ENCODE peak calls at places on chromosomes 6 and 20, in nine cellular contexts. One of them, this sample, is unnamed.

GRCh38 chr20:64188682-64189529 is 24.7 kb downstream of the MYT1 start:
- DNase-seq in BJ: no peak
- DNase-seq in endothelial cell: peak; percentile 35
- DNase-seq in MCF 10A: peak; percentile 21
- DNase-seq in nephron progenitor cell: no peak
- DNase-seq in Caco-2: peak; percentile 95
- DNase-seq in B cell: no peak
- DNase-seq in CD4-positive, alpha-beta T cell: no peak
- DNase-seq in heart left ventricle: no peak
- DNase-seq in this sample: no peak

GRCh38 chr6:145428656-145429173 is 306.6 kb downstream of the EPM2A start:
- DNase-seq in BJ: no peak
- DNase-seq in endothelial cell: no peak
- DNase-seq in MCF 10A: no peak
- DNase-seq in nephron progenitor cell: no peak
- DNase-seq in Caco-2: no peak
- DNase-seq in B cell: no peak
- DNase-seq in CD4-positive, alpha-beta T cell: no peak
- DNase-seq in heart left ventricle: no peak
- DNase-seq in this sample: no peak

GRCh38 chr20:51767018-51767866 is 948 bp downstream of the ATP9A start:
- DNase-seq in BJ: no peak
- DNase-seq in endothelial cell: peak; percentile 59
- DNase-seq in MCF 10A: peak; percentile 88
- DNase-seq in nephron progenitor cell: peak; percentile 77
- DNase-seq in Caco-2: peak; percentile 99
- DNase-seq in B cell: no peak
- DNase-seq in CD4-positive, alpha-beta T cell: peak; percentile 2
- DNase-seq in heart left ventricle: peak; percentile 72
- DNase-seq in this sample: peak; percentile 33

GRCh38 chr20:44716309-44717106 is 1.3 kb downstream of the CCN5 start:
- DNase-seq in BJ: no peak
- DNase-seq in endothelial cell: no peak
- DNase-seq in MCF 10A: peak; percentile 44
- DNase-seq in nephron progenitor cell: no peak
- DNase-seq in Caco-2: no peak
- DNase-seq in B cell: no peak
- DNase-seq in CD4-positive, alpha-beta T cell: no peak
- DNase-seq in heart left ventricle: no peak
- DNase-seq in this sample: no peak

GRCh38 chr6:149881066-149881766 is 16.7 kb downstream of the RAET1E start:
- DNase-seq in BJ: no peak
- DNase-seq in endothelial cell: no peak
- DNase-seq in MCF 10A: no peak
- DNase-seq in nephron progenitor cell: no peak
- DNase-seq in Caco-2: no peak
- DNase-seq in B cell: no peak
- DNase-seq in CD4-positive, alpha-beta T cell: no peak
- DNase-seq in heart left ventricle: no peak
- DNase-seq in this sample: no peak

GRCh38 chr6:134413241-134413643 is 95.3 kb upstream of the SGK1 start:
- DNase-seq in BJ: no peak
- DNase-seq in endothelial cell: no peak
- DNase-seq in MCF 10A: no peak
- DNase-seq in nephron progenitor cell: no peak
- DNase-seq in Caco-2: no peak
- DNase-seq in B cell: no peak
- DNase-seq in CD4-positive, alpha-beta T cell: no peak
- DNase-seq in heart left ventricle: no peak
- DNase-seq in this sample: no peak

GRCh38 chr6:17334265-17334664 is 53.1 kb downstream of the RBM24 start:
- DNase-seq in BJ: no peak
- DNase-seq in endothelial cell: no peak
- DNase-seq in MCF 10A: peak; percentile 33
- DNase-seq in nephron progenitor cell: no peak
- DNase-seq in Caco-2: no peak
- DNase-seq in B cell: no peak
- DNase-seq in CD4-positive, alpha-beta T cell: no peak
- DNase-seq in heart left ventricle: no peak
- DNase-seq in this sample: no peak

GRCh38 chr6:150008588-150008987 is 16.7 kb downstream of the RAET1L start:
- DNase-seq in BJ: no peak
- DNase-seq in endothelial cell: no peak
- DNase-seq in MCF 10A: peak; percentile 34
- DNase-seq in nephron progenitor cell: no peak
- DNase-seq in Caco-2: no peak
- DNase-seq in B cell: no peak
- DNase-seq in CD4-positive, alpha-beta T cell: no peak
- DNase-seq in heart left ventricle: no peak
- DNase-seq in this sample: no peak

GRCh38 chr20:59939052-59939878 is 840 bp downstream of the PPP1R3D start:
- DNase-seq in BJ: no peak
- DNase-seq in endothelial cell: peak; percentile 39
- DNase-seq in MCF 10A: no peak
- DNase-seq in nephron progenitor cell: peak; percentile 58
- DNase-seq in Caco-2: no peak
- DNase-seq in B cell: no peak
- DNase-seq in CD4-positive, alpha-beta T cell: no peak
- DNase-seq in heart left ventricle: peak; percentile 32
- DNase-seq in this sample: no peak

GRCh38 chr6:35736982-35737412 is at the start of gene ARMC12:
- DNase-seq in BJ: no peak
- DNase-seq in endothelial cell: no peak
- DNase-seq in MCF 10A: no peak
- DNase-seq in nephron progenitor cell: no peak
- DNase-seq in Caco-2: no peak
- DNase-seq in B cell: no peak
- DNase-seq in CD4-positive, alpha-beta T cell: no peak
- DNase-seq in heart left ventricle: no peak
- DNase-seq in this sample: no peak

GRCh38 chr6:35735452-35735851 is 1.4 kb upstream of the ARMC12 start:
- DNase-seq in BJ: no peak
- DNase-seq in endothelial cell: no peak
- DNase-seq in MCF 10A: no peak
- DNase-seq in nephron progenitor cell: no peak
- DNase-seq in Caco-2: no peak
- DNase-seq in B cell: no peak
- DNase-seq in CD4-positive, alpha-beta T cell: no peak
- DNase-seq in heart left ventricle: no peak
- DNase-seq in this sample: no peak

GRCh38 chr6:35739645-35740517 is 3.0 kb downstream of the ARMC12 start:
- DNase-seq in BJ: no peak
- DNase-seq in endothelial cell: no peak
- DNase-seq in MCF 10A: no peak
- DNase-seq in nephron progenitor cell: no peak
- DNase-seq in Caco-2: no peak
- DNase-seq in B cell: no peak
- DNase-seq in CD4-positive, alpha-beta T cell: no peak
- DNase-seq in heart left ventricle: no peak
- DNase-seq in this sample: no peak

GRCh38 chr6:35736293-35736894 is 438 bp upstream of the ARMC12 start:
- DNase-seq in BJ: no peak
- DNase-seq in endothelial cell: peak; percentile 78
- DNase-seq in MCF 10A: peak; percentile 82
- DNase-seq in nephron progenitor cell: peak; percentile 84
- DNase-seq in Caco-2: peak; percentile 70
- DNase-seq in B cell: peak; percentile 89
- DNase-seq in CD4-positive, alpha-beta T cell: peak; percentile 82
- DNase-seq in heart left ventricle: peak; percentile 78
- DNase-seq in this sample: peak; percentile 81

DNA sequence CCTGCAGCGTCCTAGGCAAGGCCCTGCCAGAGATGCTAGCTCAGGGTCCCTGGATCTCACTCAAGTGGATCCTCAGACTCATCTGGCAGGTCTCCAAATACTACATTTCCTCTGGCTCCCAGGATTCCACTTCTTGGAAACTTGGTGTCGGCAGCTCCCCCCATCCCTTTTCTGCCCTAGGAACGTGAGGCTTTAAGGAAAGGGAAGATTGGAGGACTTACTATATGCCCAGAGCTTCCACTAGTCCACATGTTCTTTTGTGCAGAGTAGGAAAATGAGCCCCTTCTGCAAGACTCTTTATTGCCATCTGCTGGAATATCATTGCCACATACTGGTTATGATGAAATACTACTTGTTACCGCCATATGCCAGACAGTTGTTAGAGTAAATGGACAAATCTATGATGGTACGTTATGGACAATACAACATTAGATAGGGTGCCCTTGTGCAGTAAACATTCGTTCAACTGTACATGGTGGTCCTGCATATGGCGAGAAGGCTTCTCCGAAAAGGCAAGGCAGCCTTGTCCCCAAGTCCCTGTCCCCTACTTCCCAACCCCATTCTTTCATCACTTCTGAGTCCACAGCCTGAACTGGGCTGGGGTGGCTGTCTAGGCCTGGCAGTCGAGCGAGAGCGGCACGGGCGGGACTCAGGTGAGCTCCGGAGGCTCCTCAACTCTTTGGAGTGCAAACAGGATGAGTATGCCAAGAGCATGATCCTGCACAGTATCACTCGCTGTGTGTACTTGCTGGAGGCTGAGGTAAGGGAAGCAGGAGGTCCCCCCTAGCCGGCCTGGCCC is 780 bp downstream of the ARMC12 start:
- DNase-seq in BJ: no peak
- DNase-seq in endothelial cell: no peak
- DNase-seq in MCF 10A: peak; percentile 80
- DNase-seq in nephron progenitor cell: no peak
- DNase-seq in Caco-2: no peak
- DNase-seq in B cell: no peak
- DNase-seq in CD4-positive, alpha-beta T cell: no peak
- DNase-seq in heart left ventricle: no peak
- DNase-seq in this sample: no peak
- TF ChIP-seq CTCF in BJ: peak; percentile 76
- TF ChIP-seq CTCF in endothelial cell: peak; percentile 61
- TF ChIP-seq CTCF in MCF 10A: peak; percentile 84
- TF ChIP-seq CTCF in nephron progenitor cell: peak; percentile 62
- TF ChIP-seq CTCF in Caco-2: peak; percentile 65
- TF ChIP-seq CTCF in B cell: peak; percentile 81
- TF ChIP-seq CTCF in CD4-positive, alpha-beta T cell: peak; percentile 78
- TF ChIP-seq CTCF in heart left ventricle: peak; percentile 74
- TF ChIP-seq CTCF in this sample: no peak

GRCh38 chr6:35629876-35630378 is 58.8 kb downstream of the FKBP5 start:
- DNase-seq in BJ: no peak
- DNase-seq in endothelial cell: no peak
- DNase-seq in MCF 10A: no peak
- DNase-seq in nephron progenitor cell: no peak
- DNase-seq in Caco-2: no peak
- DNase-seq in B cell: no peak
- DNase-seq in CD4-positive, alpha-beta T cell: no peak
- DNase-seq in heart left ventricle: no peak
- DNase-seq in this sample: no peak

GRCh38 chr6:35622283-35622682 is 66.4 kb downstream of the FKBP5 start:
- DNase-seq in BJ: no peak
- DNase-seq in endothelial cell: no peak
- DNase-seq in MCF 10A: no peak
- DNase-seq in nephron progenitor cell: no peak
- DNase-seq in Caco-2: no peak
- DNase-seq in B cell: no peak
- DNase-seq in CD4-positive, alpha-beta T cell: no peak
- DNase-seq in heart left ventricle: no peak
- DNase-seq in this sample: no peak

GRCh38 chr6:35620706-35621105 is 68.0 kb downstream of the FKBP5 start:
- DNase-seq in BJ: no peak
- DNase-seq in endothelial cell: no peak
- DNase-seq in MCF 10A: no peak
- DNase-seq in nephron progenitor cell: no peak
- DNase-seq in Caco-2: no peak
- DNase-seq in B cell: no peak
- DNase-seq in CD4-positive, alpha-beta T cell: no peak
- DNase-seq in heart left ventricle: no peak
- DNase-seq in this sample: no peak

DNA sequence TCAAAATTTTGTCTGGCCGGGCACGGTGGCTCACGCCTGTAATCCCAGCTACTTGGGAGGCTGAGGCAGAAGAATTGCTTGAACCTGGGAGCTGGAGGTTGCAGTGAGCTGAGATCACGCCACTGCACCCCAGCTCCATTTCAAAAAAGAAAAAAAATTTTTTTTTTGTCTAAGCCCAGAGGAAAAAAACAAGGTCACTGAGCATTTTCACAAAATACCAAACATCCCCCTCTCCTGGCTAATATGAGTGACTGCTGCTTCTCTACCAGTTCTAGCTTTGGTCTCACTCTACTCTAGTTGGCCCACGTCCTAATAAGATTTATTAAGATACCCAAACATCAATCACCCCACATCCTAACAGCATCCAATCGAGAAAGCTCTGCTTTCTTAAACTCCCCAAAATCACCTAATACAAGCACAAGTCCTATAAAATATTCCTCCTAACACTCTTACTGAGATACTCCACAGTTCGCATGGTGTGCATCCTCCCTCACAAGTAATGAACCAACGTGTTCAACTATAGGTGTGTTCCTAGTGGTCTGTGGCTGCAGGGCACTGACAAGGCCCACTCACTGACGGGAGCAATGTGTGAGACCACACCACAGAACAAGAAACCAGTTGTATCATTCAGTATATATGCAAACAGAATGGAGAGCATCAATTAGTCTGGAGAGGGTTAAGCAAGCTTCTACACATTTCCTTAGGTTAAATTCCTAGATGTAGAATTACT is 64.2 kb downstream of the FKBP5 start:
- DNase-seq in BJ: no peak
- DNase-seq in endothelial cell: no peak
- DNase-seq in MCF 10A: no peak
- DNase-seq in nephron progenitor cell: no peak
- DNase-seq in Caco-2: no peak
- DNase-seq in B cell: no peak
- DNase-seq in CD4-positive, alpha-beta T cell: no peak
- DNase-seq in heart left ventricle: no peak
- DNase-seq in this sample: no peak
- TF ChIP-seq CTCF in BJ: peak; percentile 45
- TF ChIP-seq CTCF in endothelial cell: no peak
- TF ChIP-seq CTCF in MCF 10A: no peak
- TF ChIP-seq CTCF in nephron progenitor cell: no peak
- TF ChIP-seq CTCF in Caco-2: peak; percentile 29
- TF ChIP-seq CTCF in B cell: no peak
- TF ChIP-seq CTCF in CD4-positive, alpha-beta T cell: peak; percentile 81
- TF ChIP-seq CTCF in heart left ventricle: peak; percentile 21
- TF ChIP-seq CTCF in this sample: no peak

GRCh38 chr6:151240861-151241642 is 1.3 kb downstream of the AKAP12 start:
- DNase-seq in BJ: no peak
- DNase-seq in endothelial cell: peak; percentile 55
- DNase-seq in MCF 10A: peak; percentile 22
- DNase-seq in nephron progenitor cell: peak; percentile 65
- DNase-seq in Caco-2: no peak
- DNase-seq in B cell: no peak
- DNase-seq in CD4-positive, alpha-beta T cell: no peak
- DNase-seq in heart left ventricle: peak; percentile 43
- DNase-seq in this sample: no peak
- TF ChIP-seq CTCF in BJ: peak; percentile 1
- TF ChIP-seq CTCF in endothelial cell: no peak
- TF ChIP-seq CTCF in MCF 10A: no peak
- TF ChIP-seq CTCF in nephron progenitor cell: no peak
- TF ChIP-seq CTCF in Caco-2: no peak
- TF ChIP-seq CTCF in B cell: no peak
- TF ChIP-seq CTCF in CD4-positive, alpha-beta T cell: no peak
- TF ChIP-seq CTCF in heart left ventricle: no peak
- TF ChIP-seq CTCF in this sample: no peak

DNA sequence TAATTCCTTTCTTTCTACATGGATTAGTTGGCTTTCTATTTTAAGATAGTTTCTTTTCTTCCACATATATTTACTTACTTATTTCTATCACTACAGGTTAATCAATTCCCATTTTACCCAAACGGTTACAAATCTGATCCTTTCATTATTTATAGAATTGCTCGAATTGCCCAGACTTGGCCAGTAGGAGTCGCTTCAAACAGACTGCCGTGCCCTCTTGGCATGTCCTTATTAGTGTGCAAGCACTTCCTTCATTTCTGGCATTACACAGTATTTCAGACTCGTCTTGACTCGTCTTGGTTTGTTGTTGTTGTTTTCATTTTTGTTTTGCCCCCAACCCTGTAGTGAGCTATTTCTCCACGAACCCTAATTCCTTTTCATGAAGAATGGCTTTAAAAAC is 74.6 kb downstream of the SAMD3 start:
- DNase-seq in BJ: no peak
- DNase-seq in endothelial cell: no peak
- DNase-seq in MCF 10A: no peak
- DNase-seq in nephron progenitor cell: no peak
- DNase-seq in Caco-2: no peak
- DNase-seq in B cell: no peak
- DNase-seq in CD4-positive, alpha-beta T cell: no peak
- DNase-seq in heart left ventricle: no peak
- DNase-seq in this sample: no peak
- TF ChIP-seq CTCF in BJ: no peak
- TF ChIP-seq CTCF in endothelial cell: peak; percentile 21
- TF ChIP-seq CTCF in MCF 10A: no peak
- TF ChIP-seq CTCF in nephron progenitor cell: no peak
- TF ChIP-seq CTCF in Caco-2: peak; percentile 10
- TF ChIP-seq CTCF in B cell: peak; percentile 31
- TF ChIP-seq CTCF in CD4-positive, alpha-beta T cell: no peak
- TF ChIP-seq CTCF in heart left ventricle: peak; percentile 16
- TF ChIP-seq CTCF in this sample: no peak

This sample was measured in omental fat pad.